ENCODE peak calls at places on chromosome 13, in eight cellular contexts. One of them, this sample, is unnamed.

GRCh38 chr13:70732611-70733010 is 624.4 kb upstream of the KLHL1 start:
- DNase-seq in choroid plexus epithelial cell: no peak
- DNase-seq in astrocyte of the cerebellum: no peak
- DNase-seq in MV-4-11: no peak
- DNase-seq in NCI-H1417: peak
- DNase-seq in astrocyte of the spinal cord: no peak
- DNase-seq in posterior vena cava: no peak
- DNase-seq in Daoy: no peak
- DNase-seq in this sample: no peak

GRCh38 chr13:28339419-28339818 is 155.5 kb downstream of the FLT1 start:
- DNase-seq in astrocyte of the cerebellum: no peak
- DNase-seq in MV-4-11: no peak
- DNase-seq in NCI-H1417: no peak
- DNase-seq in astrocyte of the spinal cord: peak
- DNase-seq in choroid plexus epithelial cell: peak
- DNase-seq in Daoy: peak
- DNase-seq in posterior vena cava: no peak
- DNase-seq in this sample: no peak

GRCh38 chr13:74074723-74075122 is 59.5 kb downstream of the KLF12 start:
- DNase-seq in Daoy: no peak
- DNase-seq in astrocyte of the spinal cord: no peak
- DNase-seq in choroid plexus epithelial cell: peak
- DNase-seq in NCI-H1417: no peak
- DNase-seq in posterior vena cava: no peak
- DNase-seq in MV-4-11: no peak
- DNase-seq in astrocyte of the cerebellum: no peak
- DNase-seq in this sample: no peak

GRCh38 chr13:110455941-110456340 is 105.6 kb downstream of the RAB20 start:
- DNase-seq in Daoy: peak
- DNase-seq in MV-4-11: peak
- DNase-seq in choroid plexus epithelial cell: peak
- DNase-seq in astrocyte of the spinal cord: peak
- DNase-seq in astrocyte of the cerebellum: peak
- DNase-seq in posterior vena cava: peak
- DNase-seq in NCI-H1417: peak
- DNase-seq in this sample: peak

GRCh38 chr13:80047406-80047805 is 293.5 kb downstream of the SPRY2 start:
- DNase-seq in astrocyte of the spinal cord: peak
- DNase-seq in MV-4-11: no peak
- DNase-seq in NCI-H1417: no peak
- DNase-seq in astrocyte of the cerebellum: peak
- DNase-seq in choroid plexus epithelial cell: peak
- DNase-seq in posterior vena cava: no peak
- DNase-seq in Daoy: peak
- DNase-seq in this sample: no peak

GRCh38 chr13:49711218-49711863 is 20.1 kb upstream of the EBPL start:
- DNase-seq in MV-4-11: no peak
- DNase-seq in astrocyte of the spinal cord: peak
- DNase-seq in NCI-H1417: no peak
- DNase-seq in astrocyte of the cerebellum: no peak
- DNase-seq in choroid plexus epithelial cell: peak
- DNase-seq in Daoy: no peak
- DNase-seq in posterior vena cava: no peak
- DNase-seq in this sample: no peak

GRCh38 chr13:98751397-98752110 is 918 bp downstream of the SLC15A1 start:
- DNase-seq in posterior vena cava: no peak
- DNase-seq in astrocyte of the spinal cord: peak
- DNase-seq in astrocyte of the cerebellum: no peak
- DNase-seq in MV-4-11: no peak
- DNase-seq in choroid plexus epithelial cell: peak
- DNase-seq in NCI-H1417: no peak
- DNase-seq in Daoy: peak
- DNase-seq in this sample: no peak

GRCh38 chr13:20711301-20712044 is 8.0 kb downstream of the IL17D start:
- DNase-seq in posterior vena cava: no peak
- DNase-seq in astrocyte of the spinal cord: no peak
- DNase-seq in MV-4-11: no peak
- DNase-seq in Daoy: no peak
- DNase-seq in NCI-H1417: no peak
- DNase-seq in astrocyte of the cerebellum: no peak
- DNase-seq in choroid plexus epithelial cell: no peak
- DNase-seq in this sample: no peak

GRCh38 chr13:51684076-51684475 is 99.8 kb downstream of the WDFY2 start:
- DNase-seq in astrocyte of the cerebellum: peak
- DNase-seq in astrocyte of the spinal cord: peak
- DNase-seq in NCI-H1417: no peak
- DNase-seq in choroid plexus epithelial cell: peak
- DNase-seq in Daoy: no peak
- DNase-seq in MV-4-11: no peak
- DNase-seq in posterior vena cava: no peak
- DNase-seq in this sample: no peak

GRCh38 chr13:48252176-48252575 is 19.2 kb downstream of the ITM2B start:
- DNase-seq in MV-4-11: no peak
- DNase-seq in Daoy: no peak
- DNase-seq in astrocyte of the spinal cord: no peak
- DNase-seq in NCI-H1417: no peak
- DNase-seq in astrocyte of the cerebellum: no peak
- DNase-seq in choroid plexus epithelial cell: no peak
- DNase-seq in posterior vena cava: no peak
- DNase-seq in this sample: no peak

GRCh38 chr13:42990147-42990990 is 1.7 kb downstream of the EPSTI1 start:
- DNase-seq in NCI-H1417: no peak
- DNase-seq in MV-4-11: no peak
- DNase-seq in posterior vena cava: no peak
- DNase-seq in Daoy: no peak
- DNase-seq in astrocyte of the cerebellum: no peak
- DNase-seq in choroid plexus epithelial cell: peak
- DNase-seq in astrocyte of the spinal cord: peak
- DNase-seq in this sample: no peak

GRCh38 chr13:98778749-98779148 is 26.3 kb upstream of the SLC15A1 start:
- DNase-seq in posterior vena cava: no peak
- DNase-seq in astrocyte of the spinal cord: peak
- DNase-seq in NCI-H1417: no peak
- DNase-seq in Daoy: peak
- DNase-seq in MV-4-11: no peak
- DNase-seq in choroid plexus epithelial cell: peak
- DNase-seq in astrocyte of the cerebellum: peak
- DNase-seq in this sample: peak

GRCh38 chr13:113272791-113273190 is 24.2 kb upstream of the LAMP1 start:
- DNase-seq in choroid plexus epithelial cell: no peak
- DNase-seq in astrocyte of the cerebellum: no peak
- DNase-seq in MV-4-11: peak
- DNase-seq in posterior vena cava: no peak
- DNase-seq in astrocyte of the spinal cord: no peak
- DNase-seq in NCI-H1417: no peak
- DNase-seq in Daoy: no peak
- DNase-seq in this sample: no peak

GRCh38 chr13:50916701-50917184 is 7.2 kb downstream of the RNASEH2B start:
- DNase-seq in choroid plexus epithelial cell: peak
- DNase-seq in posterior vena cava: no peak
- DNase-seq in MV-4-11: peak
- DNase-seq in NCI-H1417: no peak
- DNase-seq in astrocyte of the cerebellum: no peak
- DNase-seq in Daoy: no peak
- DNase-seq in astrocyte of the spinal cord: no peak
- DNase-seq in this sample: no peak

GRCh38 chr13:111860161-111860560 is 206.8 kb upstream of the SOX1 start:
- DNase-seq in NCI-H1417: no peak
- DNase-seq in choroid plexus epithelial cell: no peak
- DNase-seq in MV-4-11: no peak
- DNase-seq in Daoy: no peak
- DNase-seq in astrocyte of the spinal cord: no peak
- DNase-seq in posterior vena cava: no peak
- DNase-seq in astrocyte of the cerebellum: no peak
- DNase-seq in this sample: no peak

GRCh38 chr13:29733069-29733700 is 117.2 kb downstream of the UBL3 start:
- DNase-seq in NCI-H1417: no peak
- DNase-seq in astrocyte of the cerebellum: no peak
- DNase-seq in posterior vena cava: no peak
- DNase-seq in MV-4-11: peak
- DNase-seq in astrocyte of the spinal cord: no peak
- DNase-seq in Daoy: peak
- DNase-seq in choroid plexus epithelial cell: no peak
- DNase-seq in this sample: no peak

GRCh38 chr13:52010890-52011689 is at the start of gene ATP7B:
- DNase-seq in astrocyte of the cerebellum: no peak
- DNase-seq in posterior vena cava: no peak
- DNase-seq in choroid plexus epithelial cell: no peak
- DNase-seq in NCI-H1417: no peak
- DNase-seq in MV-4-11: no peak
- DNase-seq in astrocyte of the spinal cord: peak
- DNase-seq in Daoy: no peak
- DNase-seq in this sample: no peak

GRCh38 chr13:51815848-51816247 is 11.9 kb upstream of the DHRS12 start:
- DNase-seq in astrocyte of the cerebellum: no peak
- DNase-seq in astrocyte of the spinal cord: no peak
- DNase-seq in MV-4-11: no peak
- DNase-seq in Daoy: no peak
- DNase-seq in NCI-H1417: no peak
- DNase-seq in posterior vena cava: no peak
- DNase-seq in choroid plexus epithelial cell: no peak
- DNase-seq in this sample: no peak

GRCh38 chr13:102392810-102393209 is 9.0 kb downstream of the FGF14 start:
- DNase-seq in NCI-H1417: no peak
- DNase-seq in astrocyte of the cerebellum: no peak
- DNase-seq in choroid plexus epithelial cell: no peak
- DNase-seq in astrocyte of the spinal cord: no peak
- DNase-seq in Daoy: peak
- DNase-seq in posterior vena cava: no peak
- DNase-seq in MV-4-11: no peak
- DNase-seq in this sample: peak

GRCh38 chr13:75621147-75621546 is 15.0 kb upstream of the LMO7 start:
- DNase-seq in choroid plexus epithelial cell: peak
- DNase-seq in Daoy: no peak
- DNase-seq in NCI-H1417: no peak
- DNase-seq in astrocyte of the spinal cord: peak
- DNase-seq in MV-4-11: no peak
- DNase-seq in posterior vena cava: no peak
- DNase-seq in astrocyte of the cerebellum: no peak
- DNase-seq in this sample: no peak

GRCh38 chr13:92727118-92727517 is 499.5 kb upstream of the GPC6 start:
- DNase-seq in NCI-H1417: no peak
- DNase-seq in Daoy: no peak
- DNase-seq in astrocyte of the cerebellum: no peak
- DNase-seq in choroid plexus epithelial cell: no peak
- DNase-seq in astrocyte of the spinal cord: no peak
- DNase-seq in MV-4-11: no peak
- DNase-seq in posterior vena cava: no peak
- DNase-seq in this sample: no peak

GRCh38 chr13:113001251-113002140 is 32.5 kb downstream of the MCF2L start:
- DNase-seq in posterior vena cava: no peak
- DNase-seq in NCI-H1417: peak
- DNase-seq in astrocyte of the cerebellum: no peak
- DNase-seq in choroid plexus epithelial cell: peak
- DNase-seq in MV-4-11: peak
- DNase-seq in Daoy: peak
- DNase-seq in astrocyte of the spinal cord: peak
- DNase-seq in this sample: no peak

GRCh38 chr13:37648604-37649003 is 50.0 kb upstream of the POSTN start:
- DNase-seq in astrocyte of the spinal cord: peak
- DNase-seq in MV-4-11: no peak
- DNase-seq in posterior vena cava: no peak
- DNase-seq in choroid plexus epithelial cell: peak
- DNase-seq in Daoy: no peak
- DNase-seq in astrocyte of the cerebellum: peak
- DNase-seq in NCI-H1417: no peak
- DNase-seq in this sample: no peak

GRCh38 chr13:48333976-48334375 is 30.4 kb downstream of the RB1 start:
- DNase-seq in astrocyte of the spinal cord: peak
- DNase-seq in Daoy: no peak
- DNase-seq in MV-4-11: no peak
- DNase-seq in astrocyte of the cerebellum: no peak
- DNase-seq in choroid plexus epithelial cell: peak
- DNase-seq in posterior vena cava: no peak
- DNase-seq in NCI-H1417: no peak
- DNase-seq in this sample: no peak

GRCh38 chr13:99686157-99686572 is 184.9 kb downstream of the TM9SF2 start:
- DNase-seq in posterior vena cava: no peak
- DNase-seq in MV-4-11: no peak
- DNase-seq in Daoy: peak
- DNase-seq in choroid plexus epithelial cell: peak
- DNase-seq in astrocyte of the spinal cord: peak
- DNase-seq in astrocyte of the cerebellum: no peak
- DNase-seq in NCI-H1417: no peak
- DNase-seq in this sample: no peak

GRCh38 chr13:105979586-105979985 is 555.9 kb downstream of the EFNB2 start:
- DNase-seq in MV-4-11: no peak
- DNase-seq in posterior vena cava: no peak
- DNase-seq in Daoy: no peak
- DNase-seq in astrocyte of the cerebellum: no peak
- DNase-seq in astrocyte of the spinal cord: no peak
- DNase-seq in choroid plexus epithelial cell: peak
- DNase-seq in NCI-H1417: peak
- DNase-seq in this sample: peak

This sample was measured in Caki2.